ENCODE peak calls at places on chromosome 17, in eight cellular contexts. N is GM23248, J is neural progenitor cell, O is MM.1S, D is SK-N-SH, T is GM23338, C is PC-3, S is hepatocyte. F is an unnamed sample.

GRCh38 chr17:83002118-83002805 is 77.1 kb upstream of the METRNL start:
- DNase-seq in N (no peak), J (no peak), O (no peak), D (no peak), T (no peak), C (no peak), S (no peak), F (no peak)

GRCh38 chr17:78903101-78903779 is at the start of gene CEP295NL:
- DNase-seq in N (peak; percentile 78), J (peak; percentile 90), O (no peak), D (peak; percentile 78), T (peak; percentile 59), C (no peak), S (peak; percentile 78), F (no peak)

GRCh38 chr17:7102421-7102820 is 12.2 kb downstream of the ASGR2 start:
- DNase-seq in N (no peak), J (no peak), O (no peak), D (no peak), T (no peak), C (no peak), S (no peak), F (no peak)

GRCh38 chr17:73030501-73030911 is 62.0 kb downstream of the SLC39A11 start:
- DNase-seq in N (peak; percentile 67), J (no peak), O (no peak), D (no peak), T (no peak), C (no peak), S (peak; percentile 13), F (no peak)

GRCh38 chr17:31596382-31597323 is 205.2 kb downstream of the RAB11FIP4 start:
- DNase-seq in N (peak; percentile 100), J (peak; percentile 11), O (peak; percentile 35), D (no peak), T (peak; percentile 32), C (peak; percentile 87), S (peak; percentile 82), F (peak; percentile 83)

GRCh38 chr17:72353502-72353901 is 232.7 kb downstream of the SOX9 start:
- DNase-seq in N (no peak), J (peak; percentile 9), O (no peak), D (no peak), T (no peak), C (no peak), S (no peak), F (no peak)

GRCh38 chr17:79730769-79731483 is at the start of gene ENPP7:
- DNase-seq in N (no peak), J (no peak), O (no peak), D (no peak), T (no peak), C (no peak), S (no peak), F (no peak)

GRCh38 chr17:49571283-49571682 is 4.4 kb upstream of the NXPH3 start:
- DNase-seq in N (no peak), J (no peak), O (peak; percentile 36), D (peak; percentile 15), T (no peak), C (no peak), S (no peak), F (no peak)

GRCh38 chr17:82863941-82864720 is 24.3 kb upstream of the ZNF750 start:
- DNase-seq in N (peak; percentile 88), J (no peak), O (peak; percentile 64), D (peak; percentile 70), T (no peak), C (peak; percentile 16), S (peak; percentile 54), F (peak; percentile 75)

GRCh38 chr17:41635121-41636097 is 11.0 kb upstream of the KRT17 start:
- DNase-seq in N (peak; percentile 26), J (peak; percentile 48), O (no peak), D (peak; percentile 90), T (no peak), C (no peak), S (peak; percentile 75), F (no peak)

GRCh38 chr17:81037783-81038733 is 3.1 kb downstream of the BAIAP2 start:
- DNase-seq in N (no peak), J (no peak), O (no peak), D (no peak), T (peak; percentile 57), C (no peak), S (no peak), F (no peak)

GRCh38 chr17:42055496-42055895 is 5.1 kb upstream of the C17orf113 start:
- DNase-seq in N (peak; percentile 64), J (no peak), O (no peak), D (no peak), T (no peak), C (peak; percentile 7), S (no peak), F (no peak)

GRCh38 chr17:6940186-6940649 is 55.6 kb upstream of the ALOX12 start:
- DNase-seq in N (no peak), J (no peak), O (peak; percentile 40), D (peak; percentile 8), T (no peak), C (no peak), S (no peak), F (no peak)

GRCh38 chr17:64042700-64043485 is 22.5 kb upstream of the ICAM2 start:
- DNase-seq in N (no peak), J (no peak), O (no peak), D (no peak), T (no peak), C (no peak), S (no peak), F (no peak)
- TF ChIP-seq EZH2phosphoT487 in N (no peak), J (no peak), O (no peak), D (no peak), T (no peak), C (no peak), S (no peak), F (no peak)

GRCh38 chr17:32688221-32688620 is 188.7 kb downstream of the MYO1D start:
- DNase-seq in N (no peak), J (no peak), O (no peak), D (no peak), T (no peak), C (no peak), S (no peak), F (no peak)
- H3K4me3 ChIP-seq in N (no peak overlapping the region), J (no peak overlapping the region), O (no peak overlapping the region), D (no peak overlapping the region), T (no peak overlapping the region), C (no peak overlapping the region), S (no peak overlapping the region), F (no peak overlapping the region)

GRCh38 chr17:75515229-75515522 is 161 bp downstream of the CASKIN2 start:
- DNase-seq in N (no peak), J (no peak), O (no peak), D (no peak), T (no peak), C (no peak), S (no peak), F (no peak)
- H3K27ac ChIP-seq in N (no peak overlapping the region), J (no peak overlapping the region), O (no peak overlapping the region), D (peak overlapping the region; percentile 14), T (peak overlapping the region; percentile 83), C (peak overlapping the region; percentile 8), S (peak overlapping the region; percentile 82), F (no peak overlapping the region)

DNA sequence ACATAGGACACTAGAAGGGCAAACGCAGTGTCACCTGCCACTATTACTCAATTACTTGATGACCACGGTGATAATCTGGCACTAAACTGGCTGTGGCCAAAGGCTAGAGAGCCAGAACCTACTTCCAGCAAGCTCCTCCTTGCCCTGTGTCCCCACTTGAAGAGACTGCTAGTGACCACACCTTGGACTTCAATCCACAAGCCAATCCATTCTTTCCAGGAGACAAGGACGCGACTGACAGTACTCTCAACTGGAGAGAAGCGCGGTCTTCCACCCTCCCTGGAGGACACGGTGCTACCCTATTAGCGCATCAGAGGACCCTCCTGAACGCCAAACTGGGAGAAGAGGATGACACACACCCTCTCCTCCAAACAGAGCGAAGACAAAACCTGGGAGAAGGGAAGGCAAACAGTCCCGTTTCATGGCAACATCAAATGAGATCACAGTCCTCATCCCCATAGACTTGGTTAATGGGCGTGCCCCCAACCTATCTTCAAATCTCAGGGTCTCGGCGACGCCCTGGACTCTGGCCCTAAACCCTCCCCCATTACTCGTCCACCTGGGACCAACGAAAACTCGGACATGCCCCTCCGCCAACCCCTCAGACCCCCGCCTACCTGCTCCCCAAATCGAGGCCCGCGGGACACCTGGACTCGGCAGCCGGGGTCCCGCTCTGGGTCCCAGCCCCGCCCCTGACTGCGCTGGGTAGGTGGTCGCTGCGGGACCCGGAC is 508 bp downstream of the FLCN start:
- DNase-seq in N (peak; percentile 82), J (peak; percentile 43), O (no peak), D (no peak), T (peak; percentile 56), C (peak; percentile 36), S (peak; percentile 52), F (no peak)
- TF ChIP-seq EZH2phosphoT487 in N (no peak), J (no peak), O (no peak), D (no peak), T (no peak), C (no peak), S (no peak), F (no peak)

GRCh38 chr17:50863931-50864330 is 2.2 kb downstream of the TOB1 start:
- DNase-seq in N (no peak), J (no peak), O (no peak), D (no peak), T (no peak), C (no peak), S (no peak), F (no peak)
- H3K4me3 ChIP-seq in N (peak overlapping the region; percentile 92), J (peak overlapping the region; percentile 94), O (peak overlapping the region; percentile 83), D (peak overlapping the region; percentile 90), T (peak overlapping the region; percentile 80), C (peak overlapping the region; percentile 85), S (peak overlapping the region; percentile 86), F (peak overlapping the region; percentile 72)

GRCh38 chr17:65547253-65547670 is 14.2 kb downstream of the AXIN2 start:
- DNase-seq in N (no peak), J (no peak), O (no peak), D (no peak), T (no peak), C (no peak), S (peak; percentile 79), F (no peak)
- H3K27ac ChIP-seq in N (no peak overlapping the region), J (no peak overlapping the region), O (no peak overlapping the region), D (no peak overlapping the region), T (no peak overlapping the region), C (no peak overlapping the region), S (peak overlapping the region; percentile 95), F (no peak overlapping the region)

DNA sequence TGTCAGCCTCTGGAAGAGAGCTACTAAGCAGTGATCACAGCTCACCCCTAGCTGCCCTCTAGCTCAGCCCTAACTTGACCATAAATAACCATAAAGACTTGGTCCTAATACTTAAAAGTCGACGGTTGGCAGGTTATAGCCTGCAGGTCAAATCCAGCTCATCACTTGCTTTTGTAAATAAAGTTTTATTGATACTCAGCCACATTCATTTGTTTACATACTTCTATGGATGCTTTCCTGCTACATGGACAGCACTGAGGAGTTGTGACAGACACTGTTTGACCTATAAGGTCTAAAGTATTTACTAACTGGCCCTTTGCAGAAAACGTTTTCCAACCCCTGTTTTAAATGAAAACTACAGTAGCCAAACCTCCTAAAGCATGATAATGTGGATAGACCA is 151.6 kb upstream of the ASIC2 start:
- DNase-seq in N (no peak), J (no peak), O (no peak), D (no peak), T (no peak), C (no peak), S (no peak), F (no peak)
- TF ChIP-seq EZH2phosphoT487 in N (no peak), J (no peak), O (no peak), D (no peak), T (no peak), C (no peak), S (no peak), F (no peak)

GRCh38 chr17:44005527-44005864 is 1.1 kb downstream of the NAGS start:
- DNase-seq in N (no peak), J (no peak), O (no peak), D (no peak), T (no peak), C (no peak), S (no peak), F (no peak)
- H3K4me3 ChIP-seq in N (peak overlapping the region; percentile 75), J (peak overlapping the region; percentile 71), O (no peak overlapping the region), D (no peak overlapping the region), T (peak overlapping the region; percentile 97), C (peak overlapping the region; percentile 83), S (peak overlapping the region; percentile 27), F (no peak overlapping the region)